ENCODE peak calls at places on chromosomes 13 and 19, in eight cellular contexts. One of them, this sample, is unnamed.

GRCh38 chr13:28753208-28753892 is 34.6 kb upstream of the SLC46A3 start:
- DNase-seq in NCI-H82: peak; percentile 17
- DNase-seq in endodermal cell: peak; percentile 80
- DNase-seq in activated T-cell treated with anti-CD3 and anti-CD28 coated beads for 1 hour: no peak
- DNase-seq in hippocampal formation: no peak
- DNase-seq in non-pigmented ciliary epithelial cell: peak; percentile 56
- DNase-seq in left lung: peak; percentile 71
- DNase-seq in WTC11: peak; percentile 36
- DNase-seq in this sample: no peak

GRCh38 chr19:19211499-19212432 is at the start of gene NCAN:
- DNase-seq in NCI-H82: peak; percentile 71
- DNase-seq in endodermal cell: peak; percentile 75
- DNase-seq in activated T-cell treated with anti-CD3 and anti-CD28 coated beads for 1 hour: no peak
- DNase-seq in hippocampal formation: no peak
- DNase-seq in non-pigmented ciliary epithelial cell: no peak
- DNase-seq in left lung: no peak
- DNase-seq in WTC11: peak; percentile 65
- DNase-seq in this sample: peak; percentile 82

GRCh38 chr19:29672933-29673336 is 7.7 kb downstream of the PLEKHF1 start:
- DNase-seq in NCI-H82: no peak
- DNase-seq in endodermal cell: no peak
- DNase-seq in activated T-cell treated with anti-CD3 and anti-CD28 coated beads for 1 hour: peak; percentile 77
- DNase-seq in hippocampal formation: no peak
- DNase-seq in non-pigmented ciliary epithelial cell: no peak
- DNase-seq in left lung: peak; percentile 43
- DNase-seq in WTC11: no peak
- DNase-seq in this sample: no peak

GRCh38 chr19:40580619-40581018 is 3.9 kb downstream of the SHKBP1 start:
- DNase-seq in NCI-H82: no peak
- DNase-seq in endodermal cell: no peak
- DNase-seq in activated T-cell treated with anti-CD3 and anti-CD28 coated beads for 1 hour: no peak
- DNase-seq in hippocampal formation: no peak
- DNase-seq in non-pigmented ciliary epithelial cell: no peak
- DNase-seq in left lung: no peak
- DNase-seq in WTC11: no peak
- DNase-seq in this sample: no peak

GRCh38 chr13:45269204-45269603 is 68.4 kb upstream of the KCTD4 start:
- DNase-seq in NCI-H82: no peak
- DNase-seq in endodermal cell: no peak
- DNase-seq in activated T-cell treated with anti-CD3 and anti-CD28 coated beads for 1 hour: no peak
- DNase-seq in hippocampal formation: no peak
- DNase-seq in non-pigmented ciliary epithelial cell: no peak
- DNase-seq in left lung: no peak
- DNase-seq in WTC11: no peak
- DNase-seq in this sample: no peak

GRCh38 chr19:42140125-42140754 is 8.0 kb upstream of the POU2F2 start:
- DNase-seq in NCI-H82: no peak
- DNase-seq in endodermal cell: peak; percentile 97
- DNase-seq in activated T-cell treated with anti-CD3 and anti-CD28 coated beads for 1 hour: no peak
- DNase-seq in hippocampal formation: no peak
- DNase-seq in non-pigmented ciliary epithelial cell: peak; percentile 23
- DNase-seq in left lung: peak; percentile 76
- DNase-seq in WTC11: peak; percentile 91
- DNase-seq in this sample: no peak

GRCh38 chr19:58086825-58087710 is 11.0 kb downstream of the ZSCAN18 start:
- DNase-seq in NCI-H82: no peak
- DNase-seq in endodermal cell: no peak
- DNase-seq in activated T-cell treated with anti-CD3 and anti-CD28 coated beads for 1 hour: no peak
- DNase-seq in hippocampal formation: no peak
- DNase-seq in non-pigmented ciliary epithelial cell: no peak
- DNase-seq in left lung: no peak
- DNase-seq in WTC11: no peak
- DNase-seq in this sample: no peak

GRCh38 chr19:4913996-4914735 is 4.9 kb downstream of the UHRF1 start:
- DNase-seq in NCI-H82: no peak
- DNase-seq in endodermal cell: no peak
- DNase-seq in activated T-cell treated with anti-CD3 and anti-CD28 coated beads for 1 hour: no peak
- DNase-seq in hippocampal formation: no peak
- DNase-seq in non-pigmented ciliary epithelial cell: no peak
- DNase-seq in left lung: no peak
- DNase-seq in WTC11: no peak
- DNase-seq in this sample: no peak

GRCh38 chr13:95153647-95154405 is 147.4 kb downstream of the ABCC4 start:
- DNase-seq in NCI-H82: no peak
- DNase-seq in endodermal cell: no peak
- DNase-seq in activated T-cell treated with anti-CD3 and anti-CD28 coated beads for 1 hour: no peak
- DNase-seq in hippocampal formation: no peak
- DNase-seq in non-pigmented ciliary epithelial cell: no peak
- DNase-seq in left lung: no peak
- DNase-seq in WTC11: no peak
- DNase-seq in this sample: no peak

GRCh38 chr13:23025848-23026608 is 154.8 kb upstream of the SGCG start:
- DNase-seq in NCI-H82: peak; percentile 40
- DNase-seq in endodermal cell: no peak
- DNase-seq in activated T-cell treated with anti-CD3 and anti-CD28 coated beads for 1 hour: no peak
- DNase-seq in hippocampal formation: no peak
- DNase-seq in non-pigmented ciliary epithelial cell: no peak
- DNase-seq in left lung: no peak
- DNase-seq in WTC11: no peak
- DNase-seq in this sample: no peak

GRCh38 chr13:76944457-76944856 is 3.9 kb upstream of the ACOD1 start:
- DNase-seq in NCI-H82: no peak
- DNase-seq in endodermal cell: no peak
- DNase-seq in activated T-cell treated with anti-CD3 and anti-CD28 coated beads for 1 hour: no peak
- DNase-seq in hippocampal formation: no peak
- DNase-seq in non-pigmented ciliary epithelial cell: no peak
- DNase-seq in left lung: no peak
- DNase-seq in WTC11: no peak
- DNase-seq in this sample: no peak

GRCh38 chr13:20475927-20476691 is 49.5 kb downstream of the CRYL1 start:
- DNase-seq in NCI-H82: no peak
- DNase-seq in endodermal cell: peak; percentile 72
- DNase-seq in activated T-cell treated with anti-CD3 and anti-CD28 coated beads for 1 hour: peak; percentile 46
- DNase-seq in hippocampal formation: no peak
- DNase-seq in non-pigmented ciliary epithelial cell: no peak
- DNase-seq in left lung: no peak
- DNase-seq in WTC11: peak; percentile 39
- DNase-seq in this sample: no peak

GRCh38 chr19:42148270-42148669 is 16.0 kb upstream of the POU2F2 start:
- DNase-seq in NCI-H82: no peak
- DNase-seq in endodermal cell: no peak
- DNase-seq in activated T-cell treated with anti-CD3 and anti-CD28 coated beads for 1 hour: no peak
- DNase-seq in hippocampal formation: no peak
- DNase-seq in non-pigmented ciliary epithelial cell: no peak
- DNase-seq in left lung: no peak
- DNase-seq in WTC11: no peak
- DNase-seq in this sample: no peak

This sample was measured in D341Med.